ENCODE peak calls at places on chromosomes 12 and 14, in seven cellular contexts. One of them, this sample, is unnamed.

GRCh38 chr14:36183402-36183801 is 6.9 kb upstream of the PTCSC3 start:
- DNase-seq in prostate gland: no peak
- DNase-seq in HEK293T: no peak
- DNase-seq in astrocyte of the spinal cord: no peak
- DNase-seq in immature natural killer cell: no peak
- DNase-seq in Caki2: no peak
- DNase-seq in pons: no peak
- DNase-seq in this sample: no peak

GRCh38 chr14:30227436-30227835 is 299.8 kb upstream of the PRKD1 start:
- DNase-seq in astrocyte of the spinal cord: no peak
- DNase-seq in immature natural killer cell: no peak
- DNase-seq in pons: no peak
- DNase-seq in HEK293T: no peak
- DNase-seq in Caki2: no peak
- DNase-seq in prostate gland: no peak
- DNase-seq in this sample: no peak

GRCh38 chr12:53223391-53224267 is 8.4 kb downstream of the RARG start:
- DNase-seq in HEK293T: no peak
- DNase-seq in immature natural killer cell: no peak
- DNase-seq in pons: peak; percentile 85
- DNase-seq in astrocyte of the spinal cord: peak; percentile 62
- DNase-seq in prostate gland: no peak
- DNase-seq in Caki2: no peak
- DNase-seq in this sample: no peak

GRCh38 chr12:16880864-16881285 is 274.9 kb upstream of the LMO3 start:
- DNase-seq in pons: no peak
- DNase-seq in Caki2: no peak
- DNase-seq in prostate gland: no peak
- DNase-seq in astrocyte of the spinal cord: no peak
- DNase-seq in HEK293T: peak; percentile 9
- DNase-seq in immature natural killer cell: no peak
- DNase-seq in this sample: no peak

GRCh38 chr12:93402333-93403311 is 24.9 kb downstream of the NUDT4 start:
- DNase-seq in HEK293T: no peak
- DNase-seq in pons: no peak
- DNase-seq in immature natural killer cell: no peak
- DNase-seq in Caki2: no peak
- DNase-seq in prostate gland: no peak
- DNase-seq in astrocyte of the spinal cord: no peak
- DNase-seq in this sample: no peak

GRCh38 chr12:127270193-127270592 is 996.8 kb upstream of the TMEM132C start:
- DNase-seq in pons: peak; percentile 11
- DNase-seq in immature natural killer cell: no peak
- DNase-seq in HEK293T: no peak
- DNase-seq in prostate gland: no peak
- DNase-seq in Caki2: no peak
- DNase-seq in astrocyte of the spinal cord: peak; percentile 53
- DNase-seq in this sample: no peak

GRCh38 chr12:109888179-109889020 is 8.1 kb upstream of the GLTP start:
- DNase-seq in HEK293T: no peak
- DNase-seq in immature natural killer cell: peak; percentile 71
- DNase-seq in pons: no peak
- DNase-seq in astrocyte of the spinal cord: peak; percentile 89
- DNase-seq in prostate gland: no peak
- DNase-seq in Caki2: peak; percentile 39
- DNase-seq in this sample: peak; percentile 34

GRCh38 chr12:7155471-7156034 is 25.4 kb downstream of the CLSTN3 start:
- DNase-seq in prostate gland: peak; percentile 67
- DNase-seq in Caki2: no peak
- DNase-seq in astrocyte of the spinal cord: no peak
- DNase-seq in immature natural killer cell: no peak
- DNase-seq in HEK293T: no peak
- DNase-seq in pons: no peak
- DNase-seq in this sample: no peak